ENCODE peak calls at places on chromosomes 13 and 19, in six cellular contexts. B is psoas muscle, T is choroid plexus epithelial cell, M is fibroblast of lung, W is heart left ventricle, R is bronchial epithelial cell. U is an unnamed sample.

GRCh38 chr13:90717451-90717936 is 630.0 kb upstream of the MIR17HG start:
- DNase-seq in B (no peak), W (no peak), M (peak; percentile 97), T (peak; percentile 87), R (peak; percentile 78), U (no peak)

GRCh38 chr19:19552811-19553210 is 14.7 kb downstream of the CILP2 start:
- DNase-seq in W (no peak), B (no peak), R (no peak), T (peak; percentile 54), M (peak; percentile 29), U (peak; percentile 92)

GRCh38 chr13:43473437-43473836 is 313.3 kb downstream of the ENOX1 start:
- DNase-seq in B (no peak), M (no peak), W (no peak), T (no peak), R (no peak), U (no peak)

GRCh38 chr13:36819064-36819810 is at the start of gene RFXAP:
- DNase-seq in T (peak; percentile 90), M (peak; percentile 73), B (peak; percentile 96), R (peak; percentile 65), W (peak; percentile 92), U (peak; percentile 97)

GRCh38 chr19:51710163-51710562 is 13.6 kb downstream of the HAS1 start:
- DNase-seq in W (no peak), B (no peak), T (no peak), R (no peak), M (peak; percentile 60), U (no peak)

GRCh38 chr13:80164451-80164850 is 176.5 kb downstream of the SPRY2 start:
- DNase-seq in T (no peak), W (no peak), M (peak; percentile 40), R (no peak), B (no peak), U (no peak)

GRCh38 chr13:53490732-53491131 is 462.1 kb downstream of the OLFM4 start:
- DNase-seq in M (no peak), W (no peak), B (no peak), T (no peak), R (no peak), U (no peak)

GRCh38 chr13:61954092-61954491 is 538.4 kb upstream of the PCDH20 start:
- DNase-seq in W (no peak), M (peak; percentile 5), T (peak; percentile 40), B (no peak), R (peak; percentile 34), U (no peak)

GRCh38 chr19:35261356-35262100 is 7.2 kb upstream of the USF2 start:
- DNase-seq in W (no peak), M (no peak), R (no peak), B (peak; percentile 48), T (no peak), U (peak; percentile 42)

GRCh38 chr13:29594310-29594709 is 1.2 kb downstream of the SLC7A1 start:
- DNase-seq in T (peak; percentile 89), B (no peak), M (peak; percentile 91), W (no peak), R (peak; percentile 94), U (peak; percentile 71)

GRCh38 chr13:58587183-58587582 is 955.6 kb downstream of the PCDH17 start:
- DNase-seq in B (no peak), M (no peak), W (no peak), R (no peak), T (no peak), U (no peak)

GRCh38 chr13:99542788-99543406 is 41.6 kb downstream of the TM9SF2 start:
- DNase-seq in R (no peak), B (no peak), M (no peak), W (no peak), T (no peak), U (no peak)

GRCh38 chr19:17889609-17890214 is 18.0 kb downstream of the SLC5A5 start:
- DNase-seq in W (no peak), M (peak; percentile 45), T (peak; percentile 61), R (peak; percentile 17), B (no peak), U (peak; percentile 92)

GRCh38 chr13:98466634-98467236 is 110.2 kb downstream of the STK24 start:
- DNase-seq in W (no peak), T (peak; percentile 74), M (peak; percentile 59), R (peak; percentile 67), B (no peak), U (peak; percentile 94)

GRCh38 chr19:50325310-50326100 is 3.7 kb downstream of the KCNC3 start:
- DNase-seq in R (no peak), W (peak; percentile 67), B (peak; percentile 79), M (peak; percentile 20), T (peak; percentile 53), U (peak; percentile 98)

GRCh38 chr19:12943437-12944044 is 2.1 kb upstream of the RAD23A start:
- DNase-seq in B (no peak), R (no peak), T (no peak), W (no peak), M (no peak), U (no peak)

GRCh38 chr13:79904581-79904980 is 423.6 kb downstream of the NDFIP2 start:
- DNase-seq in R (no peak), B (no peak), M (no peak), W (no peak), T (no peak), U (no peak)

GRCh38 chr13:27599845-27600553 is 20.3 kb downstream of the LNX2 start:
- DNase-seq in M (peak; percentile 86), W (peak; percentile 27), T (peak; percentile 84), B (no peak), R (peak; percentile 80), U (no peak)

GRCh38 chr13:103371271-103371670 is 305.1 kb upstream of the SLC10A2 start:
- DNase-seq in R (peak; percentile 9), B (no peak), M (peak; percentile 66), W (no peak), T (peak; percentile 65), U (no peak)

GRCh38 chr19:5864725-5865486 is 5.4 kb downstream of the FUT5 start:
- DNase-seq in W (no peak), T (no peak), B (no peak), R (no peak), M (no peak), U (no peak)
- TF ChIP-seq CTCF in W (no peak), T (peak; percentile 32), B (no peak), R (peak; percentile 24), M (no peak), U (peak; percentile 64)

GRCh38 chr13:46124531-46124966 is 19.7 kb upstream of the CPB2 start:
- DNase-seq in R (no peak), B (no peak), T (no peak), W (no peak), M (no peak), U (no peak)

GRCh38 chr13:46124967-46125933 is 20.4 kb upstream of the CPB2 start:
- DNase-seq in R (no peak), W (no peak), B (no peak), M (no peak), T (no peak), U (no peak)

GRCh38 chr13:46126074-46126473 is 21.2 kb upstream of the CPB2 start:
- DNase-seq in M (no peak), T (no peak), R (no peak), W (no peak), B (no peak), U (no peak)

GRCh38 chr13:46127336-46128023 is 22.6 kb upstream of the CPB2 start:
- DNase-seq in W (no peak), T (no peak), R (no peak), B (no peak), M (no peak), U (no peak)

GRCh38 chr13:46126552-46127171 is 21.8 kb upstream of the CPB2 start:
- DNase-seq in R (peak; percentile 69), M (peak; percentile 49), B (peak; percentile 63), W (peak; percentile 48), T (peak; percentile 90), U (peak; percentile 93)
- TF ChIP-seq CTCF in R (peak; percentile 87), M (peak; percentile 99), B (peak; percentile 61), W (peak; percentile 54), T (peak; percentile 99), U (peak; percentile 89)

DNA sequence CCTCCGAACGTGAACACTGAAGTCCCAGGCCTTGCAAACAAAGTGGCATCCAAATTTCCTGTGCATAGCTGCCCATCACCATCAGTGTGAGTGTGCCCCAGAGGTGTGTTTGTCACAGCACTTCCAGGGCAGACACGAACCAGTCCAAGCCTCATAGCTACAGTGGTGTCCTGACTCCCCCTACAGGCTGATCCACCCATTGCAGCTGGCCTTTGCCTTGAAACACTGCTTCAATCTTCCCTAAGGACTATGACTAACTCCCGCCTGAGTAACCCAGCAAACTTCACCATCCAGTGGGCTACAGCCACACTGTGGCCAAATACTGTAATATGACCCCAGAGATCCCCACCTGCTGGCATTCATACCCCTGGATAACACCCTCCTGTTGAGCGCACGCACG is 3.9 kb downstream of the ZNF266 start:
- DNase-seq in R (peak; percentile 9), B (no peak), M (no peak), W (peak; percentile 25), T (peak; percentile 68), U (peak; percentile 92)
- TF ChIP-seq CTCF in R (peak; percentile 44), B (peak; percentile 28), M (peak; percentile 54), W (peak; percentile 20), T (peak; percentile 80), U (peak; percentile 76)

GRCh38 chr13:41427700-41428099 is 29.6 kb upstream of the RGCC start:
- DNase-seq in R (no peak), W (no peak), T (no peak), M (no peak), B (no peak), U (no peak)

GRCh38 chr13:41426047-41426446 is 31.3 kb upstream of the RGCC start:
- DNase-seq in M (no peak), W (no peak), B (no peak), T (no peak), R (no peak), U (no peak)

DNA sequence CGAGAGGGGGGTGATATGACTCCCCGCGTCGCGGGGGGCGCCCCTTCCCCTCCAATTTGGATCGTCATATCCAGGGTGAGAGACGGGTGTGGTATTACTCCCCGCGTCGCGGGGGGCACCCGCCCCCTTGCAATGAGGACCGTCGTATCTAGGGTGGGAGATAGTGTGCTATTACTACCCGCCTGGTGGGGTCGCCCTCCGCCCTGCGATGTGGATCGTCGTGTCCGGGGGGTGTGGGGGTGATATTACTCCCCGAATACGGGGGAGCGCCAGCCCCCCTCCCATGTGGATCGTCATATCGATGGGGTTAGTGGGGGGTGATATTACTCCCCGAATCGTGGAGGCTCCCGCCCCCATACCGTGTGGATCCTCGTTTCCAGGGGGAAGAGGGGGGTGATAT is 29.2 kb upstream of the RGCC start:
- DNase-seq in W (no peak), B (no peak), M (no peak), R (no peak), T (no peak), U (peak; percentile 63)
- TF ChIP-seq CTCF in W (no peak), B (no peak), M (peak; percentile 59), R (no peak), T (peak; percentile 58), U (peak; percentile 75)

GRCh38 chr19:11405846-11406643 is 13.1 kb downstream of the RGL3 start:
- DNase-seq in T (no peak), B (no peak), W (no peak), M (no peak), R (no peak), U (peak; percentile 88)
- TF ChIP-seq CTCF in T (peak; percentile 49), B (no peak), W (peak; percentile 32), M (peak; percentile 30), R (no peak), U (peak; percentile 62)

U was measured in endodermal cell.